ENCODE peak calls at places on chromosomes 2 and 18, in six cellular contexts. E, Q, D, H, I and U are unnamed samples.

GRCh38 chr2:72220170-72220569 is 72.5 kb upstream of the CYP26B1 start:
- DNase-seq in H (no peak), D (no peak), I (no peak), Q (no peak), E (no peak), U (no peak)

GRCh38 chr2:239663364-239663924 is 262.6 kb upstream of the HDAC4 start:
- DNase-seq in I (no peak), E (no peak), H (no peak), Q (no peak), D (no peak), U (no peak)

GRCh38 chr2:24530796-24531195 is 39.7 kb downstream of the NCOA1 start:
- DNase-seq in Q (no peak), E (no peak), D (no peak), H (no peak), I (no peak), U (no peak)

GRCh38 chr2:121355488-121355887 is 70.5 kb upstream of the TFCP2L1 start:
- DNase-seq in I (no peak), D (no peak), Q (no peak), E (no peak), H (no peak), U (no peak)

GRCh38 chr2:238305965-238306679 is 14.2 kb upstream of the TRAF3IP1 start:
- DNase-seq in D (no peak), I (no peak), Q (no peak), H (no peak), E (no peak), U (no peak)

GRCh38 chr2:105618351-105618659 is 126.4 kb upstream of the NCK2 start:
- DNase-seq in H (no peak), Q (no peak), E (no peak), I (no peak), D (no peak), U (no peak)

GRCh38 chr2:231050018-231050901 is 6.4 kb upstream of the PSMD1 start:
- DNase-seq in Q (no peak), D (no peak), I (no peak), E (no peak), H (no peak), U (no peak)

GRCh38 chr2:174337337-174338154 is 2.8 kb downstream of the SP9 start:
- DNase-seq in I (peak), E (no peak), D (no peak), H (no peak), Q (no peak), U (peak)

GRCh38 chr2:16204791-16205620 is 264.7 kb downstream of the MYCN start:
- DNase-seq in H (no peak), I (no peak), D (no peak), E (peak), Q (no peak), U (no peak)

GRCh38 chr2:229714736-229715541 is 584 bp upstream of the DNER start:
- DNase-seq in E (peak), I (peak), D (peak), H (peak), Q (peak), U (peak)

GRCh38 chr2:63189026-63189425 is 138.4 kb downstream of the OTX1 start:
- DNase-seq in Q (no peak), I (peak), E (peak), H (no peak), D (no peak), U (no peak)

GRCh38 chr18:934518-935123 is 29.9 kb downstream of the ADCYAP1 start:
- DNase-seq in D (no peak), E (no peak), H (no peak), Q (no peak), I (no peak), U (no peak)

GRCh38 chr2:164146478-164146877 is 410.7 kb upstream of the FIGN start:
- DNase-seq in Q (no peak), H (no peak), E (peak), D (no peak), I (no peak), U (no peak)

GRCh38 chr2:9207641-9208301 is 1.2 kb downstream of the ASAP2 start:
- DNase-seq in D (peak), H (no peak), Q (peak), I (peak), E (peak), U (no peak)

GRCh38 chr18:50814387-50814786 is 5.4 kb downstream of the MRO start:
- DNase-seq in I (no peak), E (no peak), D (no peak), H (no peak), Q (no peak), U (no peak)

GRCh38 chr2:86695053-86695691 is 24.9 kb upstream of the RMND5A start:
- DNase-seq in E (peak), I (no peak), Q (no peak), D (no peak), H (no peak), U (no peak)

GRCh38 chr2:14634885-14635871 is 2.7 kb downstream of the LRATD1 start:
- DNase-seq in Q (peak), E (peak), I (peak), H (peak), D (peak), U (no peak)

GRCh38 chr2:127197475-127198385 is 22.4 kb downstream of the CYP27C1 start:
- DNase-seq in I (no peak), Q (peak), H (peak), E (peak), D (peak), U (no peak)

GRCh38 chr2:98598781-98599428 is 9.4 kb downstream of the COA5 start:
- DNase-seq in E (peak), I (no peak), D (no peak), Q (no peak), H (no peak), U (no peak)

GRCh38 chr2:178268435-178268834 is 74.1 kb downstream of the OSBPL6 start:
- DNase-seq in E (peak), Q (no peak), I (no peak), D (no peak), H (no peak), U (no peak)

GRCh38 chr2:198136142-198136541 is 331.7 kb downstream of the PLCL1 start:
- DNase-seq in H (no peak), I (no peak), Q (no peak), E (no peak), D (no peak), U (no peak)

GRCh38 chr2:154226931-154227330 is 355.2 kb downstream of the GALNT13 start:
- DNase-seq in Q (no peak), H (no peak), I (no peak), E (no peak), D (no peak), U (no peak)

GRCh38 chr2:181959508-181959907 is 26.1 kb upstream of the PPP1R1C start:
- DNase-seq in E (peak), D (no peak), Q (no peak), I (no peak), H (no peak), U (no peak)

GRCh38 chr18:63518178-63519012 is 23.8 kb upstream of the SERPINB12 start:
- DNase-seq in I (peak), D (peak), E (peak), Q (no peak), H (no peak), U (no peak)

GRCh38 chr2:157901325-157901724 is 25.2 kb upstream of the ACVR1 start:
- DNase-seq in H (no peak), D (no peak), I (no peak), Q (no peak), E (no peak), U (no peak)
- TF ChIP-seq CTCF in H (no peak), D (no peak), I (no peak), Q (no peak), E (peak), U (no peak)

DNA sequence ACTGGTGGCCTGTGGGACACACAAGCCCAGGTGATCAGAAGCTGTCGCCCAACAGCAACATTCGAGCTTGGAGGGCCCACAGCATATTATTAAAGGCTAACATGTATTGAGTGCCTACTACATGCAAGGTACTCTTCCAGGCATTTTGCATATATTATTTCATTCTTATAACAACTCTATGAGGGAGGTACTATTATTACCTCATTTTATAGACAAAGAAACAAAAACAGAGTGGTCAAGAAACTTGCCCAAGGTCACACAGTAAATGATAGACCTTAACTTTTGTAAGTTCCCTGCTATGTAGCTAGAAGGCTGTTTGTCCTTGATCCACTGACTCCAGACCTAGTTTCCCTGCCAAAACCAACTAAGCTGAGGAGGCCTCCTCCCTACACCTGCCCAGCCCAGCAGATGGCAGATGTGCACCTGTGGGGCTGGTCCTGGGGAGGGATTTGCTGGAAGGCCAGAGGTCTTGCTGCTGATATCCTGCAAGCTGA is 35.7 kb downstream of the KANSL3 start:
- DNase-seq in D (no peak), Q (no peak), I (no peak), E (no peak), H (no peak), U (no peak)
- TF ChIP-seq CTCF in D (no peak), Q (no peak), I (no peak), E (peak), H (no peak), U (no peak)

GRCh38 chr2:96142217-96143113 is 2.8 kb downstream of the DUSP2 start:
- DNase-seq in I (peak), H (peak), D (no peak), E (no peak), Q (peak), U (peak)
- TF ChIP-seq CTCF in I (peak), H (no peak), D (no peak), E (no peak), Q (no peak), U (no peak)

DNA sequence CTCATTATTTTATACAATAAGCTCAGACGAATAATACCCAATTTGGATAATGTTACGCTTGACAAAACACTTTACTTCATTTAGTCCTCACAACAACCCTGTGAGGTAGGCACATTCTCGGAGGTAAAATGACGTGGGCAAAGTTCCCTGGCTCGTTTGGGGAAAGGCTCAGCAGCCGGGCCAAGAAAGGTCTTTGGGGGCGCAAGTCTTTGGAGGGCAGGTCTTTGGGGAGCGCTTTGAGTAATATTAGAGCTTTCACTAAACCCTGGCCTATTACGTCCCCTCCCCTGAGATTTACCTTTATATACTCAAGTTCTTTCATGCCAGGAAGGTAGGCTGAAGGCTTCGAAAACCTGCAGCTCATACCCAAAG is 427 bp downstream of the RBKS start:
- DNase-seq in E (peak), Q (no peak), D (no peak), I (no peak), H (no peak), U (no peak)
- TF ChIP-seq CTCF in E (no peak), Q (no peak), D (no peak), I (no peak), H (no peak), U (no peak)

DNA sequence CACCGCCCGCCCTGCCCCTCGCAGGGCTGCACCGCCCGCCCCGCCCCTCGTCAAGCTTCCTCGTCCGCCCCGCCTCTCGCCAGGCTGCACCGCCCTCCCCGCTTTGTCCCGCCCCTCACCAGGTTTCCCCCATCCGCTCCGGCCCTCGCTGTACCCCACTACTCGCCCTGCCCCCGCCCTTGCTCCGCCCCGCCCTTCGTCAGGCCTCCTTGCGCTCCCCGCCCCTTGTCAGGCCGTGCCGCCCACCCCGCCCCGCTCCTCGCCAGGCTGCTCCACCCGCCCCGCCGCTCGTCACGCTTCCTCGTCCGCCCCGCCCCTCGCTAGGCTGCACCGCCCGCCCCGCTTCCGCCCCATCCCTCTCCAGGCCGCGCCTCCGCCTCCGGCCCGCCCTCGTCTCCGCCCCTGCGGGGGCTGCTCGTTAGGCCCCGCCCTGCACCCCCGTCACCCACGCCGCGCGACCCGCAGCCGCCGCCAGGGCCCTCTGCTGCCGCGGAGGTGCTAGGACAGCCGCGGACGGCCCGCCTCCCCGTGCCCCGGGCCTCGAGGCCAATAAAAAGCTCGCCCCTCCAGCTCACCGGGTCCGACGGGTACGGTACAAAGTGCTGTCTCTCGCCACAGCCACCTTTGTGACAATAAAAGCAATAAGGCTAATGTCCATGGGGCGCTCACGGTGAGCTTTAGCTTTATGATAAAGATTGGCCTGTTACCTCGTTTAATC is 574 bp upstream of the DNPEP start:
- DNase-seq in E (peak), Q (peak), D (peak), I (peak), H (peak), U (peak)
- TF ChIP-seq CTCF in E (peak), Q (peak), D (peak), I (peak), H (peak), U (no peak)

GRCh38 chr2:58110765-58111164 is 64.2 kb downstream of the VRK2 start:
- DNase-seq in H (no peak), E (no peak), I (no peak), Q (no peak), D (no peak), U (no peak)
- TF ChIP-seq CTCF in H (no peak), E (no peak), I (no peak), Q (no peak), D (no peak), U (no peak)

GRCh38 chr2:111919362-111919761 is 21.0 kb downstream of the MERTK start:
- DNase-seq in E (no peak), I (no peak), Q (no peak), H (no peak), D (no peak), U (no peak)
- TF ChIP-seq CTCF in E (peak), I (peak), Q (no peak), H (peak), D (no peak), U (no peak)

GRCh38 chr18:30568333-30568732 is 474.2 kb downstream of the DSC3 start:
- DNase-seq in H (no peak), E (no peak), Q (no peak), I (no peak), D (no peak), U (no peak)

GRCh38 chr18:30566877-30567276 is 475.7 kb downstream of the DSC3 start:
- DNase-seq in I (no peak), D (no peak), E (no peak), H (no peak), Q (no peak), U (no peak)

DNA sequence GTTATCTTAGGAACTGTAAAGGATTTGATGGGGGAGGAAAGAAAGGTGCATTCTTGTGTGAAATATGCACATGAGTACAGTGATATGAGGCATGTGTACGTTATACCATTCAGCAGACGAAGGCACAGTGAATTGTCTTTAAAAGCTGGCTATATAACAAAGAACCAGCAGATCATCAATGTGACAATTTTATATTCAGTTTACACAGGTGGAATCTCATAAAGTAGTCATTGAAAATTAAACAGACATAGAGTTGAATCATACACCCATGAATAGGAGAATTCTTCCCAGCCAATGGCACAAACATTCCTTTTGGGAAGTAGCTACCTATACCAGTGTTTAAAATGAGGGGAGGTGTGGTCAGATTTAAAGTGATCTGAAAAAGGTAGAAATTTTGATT is 470.3 kb downstream of the DSC3 start:
- DNase-seq in D (no peak), H (no peak), E (no peak), Q (no peak), I (no peak), U (no peak)
- TF ChIP-seq CTCF in D (no peak), H (no peak), E (no peak), Q (no peak), I (no peak), U (no peak)

GRCh38 chr18:58363767-58364540 is 264.9 kb downstream of the ALPK2 start:
- DNase-seq in D (no peak), I (no peak), Q (no peak), E (peak), H (no peak), U (no peak)

GRCh38 chr18:58362829-58363231 is 266.1 kb downstream of the ALPK2 start:
- DNase-seq in D (no peak), E (no peak), H (no peak), I (no peak), Q (no peak), U (no peak)

GRCh38 chr18:58367425-58368140 is 261.3 kb downstream of the ALPK2 start:
- DNase-seq in Q (no peak), E (no peak), H (no peak), I (no peak), D (no peak), U (no peak)

GRCh38 chr18:58362027-58362575 is 266.8 kb downstream of the ALPK2 start:
- DNase-seq in D (no peak), Q (no peak), E (peak), H (no peak), I (no peak), U (no peak)

DNA sequence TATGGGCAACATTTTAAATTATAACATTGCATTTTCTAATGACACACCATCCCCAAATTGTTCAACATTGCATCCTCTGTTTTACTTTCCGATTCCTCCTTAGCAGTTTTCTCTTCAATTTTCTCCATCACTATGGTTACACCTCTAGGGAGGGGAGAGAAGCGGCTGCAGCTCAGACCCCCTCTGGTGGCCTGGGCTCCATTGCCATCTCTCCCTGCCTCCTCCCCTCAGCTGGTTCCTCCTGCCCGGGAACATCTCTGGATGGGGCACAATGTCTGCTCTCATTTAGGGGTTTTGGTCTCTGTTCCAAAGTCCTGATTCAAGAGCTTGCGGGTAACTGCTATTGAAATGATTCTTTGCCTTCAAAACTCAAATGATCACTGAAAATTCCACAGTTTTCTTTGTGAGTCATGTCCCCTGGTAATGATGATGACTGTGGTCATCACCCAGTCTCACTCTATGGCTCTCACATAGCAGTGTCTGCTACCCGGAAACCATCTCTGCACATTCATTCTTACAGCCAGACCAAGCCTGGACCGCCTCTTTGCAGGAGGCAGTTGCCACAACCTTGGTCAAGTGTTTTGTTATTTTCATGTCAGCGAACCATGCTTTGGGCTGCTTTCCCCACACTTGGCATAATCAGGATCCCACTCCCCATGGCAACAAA is 263.9 kb downstream of the ALPK2 start:
- DNase-seq in H (no peak), I (no peak), Q (no peak), E (no peak), D (no peak), U (no peak)
- TF ChIP-seq CTCF in H (no peak), I (no peak), Q (no peak), E (no peak), D (no peak), U (no peak)